ENCODE peak calls at places on chromosomes 1 and 21, in nine cellular contexts. T is neural progenitor cell, I is AG04450, X is iPS-NIHi11, S is psoas muscle, H is NCI-H2171 treated with DMSO at 0.1 percent for 48 hours, B is GM04503, Y is upper lobe of right lung, R is iris pigment epithelial cell. N is an unnamed sample.

GRCh38 chr21:26794597-26795397 is 50.4 kb downstream of the ADAMTS1 start:
- DNase-seq in T (no peak), I (no peak), X (no peak), S (no peak), H (no peak), B (no peak), Y (no peak), R (no peak), N (no peak)

GRCh38 chr1:53547321-53547720 is 88.1 kb downstream of the DMRTB1 start:
- DNase-seq in T (no peak), I (no peak), X (no peak), S (no peak), H (no peak), B (no peak), Y (peak; percentile 41), R (no peak), N (no peak)

GRCh38 chr1:215473943-215474342 is 93.2 kb upstream of the KCTD3 start:
- DNase-seq in T (no peak), I (no peak), X (no peak), S (no peak), H (no peak), B (peak; percentile 52), Y (no peak), R (peak; percentile 47), N (no peak)

GRCh38 chr1:154895779-154896178 is 25.7 kb upstream of the KCNN3 start:
- DNase-seq in T (no peak), I (no peak), X (no peak), S (no peak), H (no peak), B (no peak), Y (no peak), R (peak; percentile 16), N (no peak)

GRCh38 chr1:192263436-192263835 is 53.4 kb upstream of the RGS21 start:
- DNase-seq in T (no peak), I (peak; percentile 58), X (no peak), S (no peak), H (no peak), B (no peak), Y (no peak), R (peak; percentile 86), N (no peak)

GRCh38 chr1:59294423-59294822 is 2.5 kb upstream of the FGGY start:
- DNase-seq in T (no peak), I (no peak), X (no peak), S (no peak), H (no peak), B (no peak), Y (no peak), R (no peak), N (no peak)

GRCh38 chr1:40593449-40594186 is 62.2 kb downstream of the ZNF684 start:
- DNase-seq in T (no peak), I (no peak), X (no peak), S (no peak), H (no peak), B (no peak), Y (no peak), R (no peak), N (no peak)

GRCh38 chr1:2525524-2525895 is 886 bp downstream of the PANK4 start:
- DNase-seq in T (no peak), I (no peak), X (no peak), S (no peak), H (no peak), B (no peak), Y (no peak), R (no peak), N (no peak)

GRCh38 chr1:29114654-29115053 is 9.0 kb downstream of the TMEM200B start:
- DNase-seq in T (no peak), I (no peak), X (no peak), S (no peak), H (no peak), B (no peak), Y (no peak), R (no peak), N (no peak)

GRCh38 chr1:17112496-17113236 is 6.6 kb downstream of the PADI2 start:
- DNase-seq in T (no peak), I (no peak), X (no peak), S (no peak), H (peak; percentile 41), B (no peak), Y (no peak), R (no peak), N (no peak)